ENCODE peak calls at places on chromosome 15, in eight cellular contexts. Q is COR-L47, V is NCI-H460, L is NCI-H1417, W is NCI-H2029 treated with DMSO at 0.1 percent for 48 hours, N is HT-29, M is colonic mucosa, O is RCC 7860. R is an unnamed sample.

GRCh38 chr15:68816158-68816557 is 4.5 kb downstream of the ANP32A start:
- DNase-seq in Q (no peak), V (no peak), L (no peak), W (no peak), N (no peak), M (no peak), O (no peak), R (no peak)

GRCh38 chr15:54017911-54018310 is 39.7 kb downstream of the UNC13C start:
- DNase-seq in Q (no peak), V (no peak), L (no peak), W (no peak), N (no peak), M (no peak), O (no peak), R (peak)

GRCh38 chr15:63870403-63871209 is 36.9 kb upstream of the HERC1 start:
- DNase-seq in Q (no peak), V (peak), L (no peak), W (no peak), N (peak), M (no peak), O (peak), R (peak)

GRCh38 chr15:25947336-25948080 is 84.4 kb upstream of the ATP10A start:
- DNase-seq in Q (peak), V (no peak), L (no peak), W (no peak), N (peak), M (no peak), O (peak), R (peak)

GRCh38 chr15:64568765-64569164 is 108.4 kb downstream of the ZNF609 start:
- DNase-seq in Q (no peak), V (no peak), L (no peak), W (no peak), N (peak), M (no peak), O (no peak), R (no peak)

GRCh38 chr15:31606261-31606669 is 279.6 kb downstream of the KLF13 start:
- DNase-seq in Q (no peak), V (no peak), L (no peak), W (no peak), N (no peak), M (no peak), O (no peak), R (no peak)

GRCh38 chr15:41661529-41662225 is 1.5 kb downstream of the MGA start:
- DNase-seq in Q (peak), V (no peak), L (peak), W (peak), N (peak), M (peak), O (peak), R (peak)

GRCh38 chr15:83854314-83854713 is 200.4 kb downstream of the ADAMTSL3 start:
- DNase-seq in Q (no peak), V (no peak), L (no peak), W (no peak), N (peak), M (no peak), O (peak), R (peak)

GRCh38 chr15:60087561-60087960 is 83.5 kb downstream of the FOXB1 start:
- DNase-seq in Q (no peak), V (no peak), L (no peak), W (no peak), N (no peak), M (no peak), O (no peak), R (no peak)

GRCh38 chr15:79970921-79971434 is at the start of gene BCL2A1:
- DNase-seq in Q (no peak), V (no peak), L (no peak), W (no peak), N (no peak), M (no peak), O (peak), R (no peak)

GRCh38 chr15:96066852-96067490 is 263.5 kb upstream of the NR2F2 start:
- DNase-seq in Q (no peak), V (no peak), L (no peak), W (no peak), N (no peak), M (no peak), O (no peak), R (no peak)

GRCh38 chr15:96053039-96054021 is 277.2 kb upstream of the NR2F2 start:
- DNase-seq in Q (peak), V (peak), L (peak), W (peak), N (peak), M (peak), O (no peak), R (peak)